ENCODE peak calls at places on chromosomes 5 and 9, in ten cellular contexts. One of them, this sample, is unnamed.

GRCh38 chr5:134240421-134240962 is 14.6 kb upstream of the PPP2CA start:
- DNase-seq in fibroblast of pulmonary artery: peak
- DNase-seq in IMR-90: peak
- DNase-seq in progenitor cell of endocrine pancreas: no peak
- DNase-seq in thoracic aorta: no peak
- DNase-seq in AG10803: peak
- DNase-seq in psoas muscle: no peak
- DNase-seq in PC-3: peak
- DNase-seq in cardiac fibroblast: peak
- DNase-seq in fibroblast of lung: peak
- DNase-seq in this sample: no peak

GRCh38 chr9:131707677-131708612 is 31.9 kb downstream of the RAPGEF1 start:
- DNase-seq in fibroblast of pulmonary artery: peak
- DNase-seq in IMR-90: peak
- DNase-seq in progenitor cell of endocrine pancreas: no peak
- DNase-seq in thoracic aorta: peak
- DNase-seq in AG10803: peak
- DNase-seq in psoas muscle: peak
- DNase-seq in PC-3: peak
- DNase-seq in cardiac fibroblast: peak
- DNase-seq in fibroblast of lung: peak
- DNase-seq in this sample: no peak

GRCh38 chr5:6632931-6633468 is at the start of the genes NSUN2 and SRD5A1:
- DNase-seq in fibroblast of pulmonary artery: peak
- DNase-seq in IMR-90: peak
- DNase-seq in progenitor cell of endocrine pancreas: peak
- DNase-seq in thoracic aorta: peak
- DNase-seq in AG10803: peak
- DNase-seq in psoas muscle: peak
- DNase-seq in PC-3: peak
- DNase-seq in cardiac fibroblast: peak
- DNase-seq in fibroblast of lung: peak
- DNase-seq in this sample: peak

GRCh38 chr5:177094224-177095087 is 7.7 kb downstream of the FGFR4 start:
- DNase-seq in fibroblast of pulmonary artery: peak
- DNase-seq in IMR-90: peak
- DNase-seq in progenitor cell of endocrine pancreas: no peak
- DNase-seq in thoracic aorta: no peak
- DNase-seq in AG10803: peak
- DNase-seq in psoas muscle: peak
- DNase-seq in PC-3: no peak
- DNase-seq in cardiac fibroblast: peak
- DNase-seq in fibroblast of lung: no peak
- DNase-seq in this sample: no peak

GRCh38 chr9:126702501-126703329 is 89.0 kb downstream of the LMX1B start:
- DNase-seq in fibroblast of pulmonary artery: no peak
- DNase-seq in IMR-90: no peak
- DNase-seq in progenitor cell of endocrine pancreas: peak
- DNase-seq in thoracic aorta: no peak
- DNase-seq in AG10803: no peak
- DNase-seq in psoas muscle: no peak
- DNase-seq in PC-3: no peak
- DNase-seq in cardiac fibroblast: no peak
- DNase-seq in fibroblast of lung: no peak
- DNase-seq in this sample: peak

GRCh38 chr5:77658662-77659061 is 20.1 kb upstream of the OTP start:
- DNase-seq in fibroblast of pulmonary artery: no peak
- DNase-seq in IMR-90: no peak
- DNase-seq in progenitor cell of endocrine pancreas: no peak
- DNase-seq in thoracic aorta: no peak
- DNase-seq in AG10803: no peak
- DNase-seq in psoas muscle: no peak
- DNase-seq in PC-3: no peak
- DNase-seq in cardiac fibroblast: no peak
- DNase-seq in fibroblast of lung: no peak
- DNase-seq in this sample: no peak

GRCh38 chr9:103889989-103890388 is 204.1 kb upstream of the SMC2 start:
- DNase-seq in fibroblast of pulmonary artery: no peak
- DNase-seq in IMR-90: no peak
- DNase-seq in progenitor cell of endocrine pancreas: no peak
- DNase-seq in thoracic aorta: no peak
- DNase-seq in AG10803: no peak
- DNase-seq in psoas muscle: no peak
- DNase-seq in PC-3: no peak
- DNase-seq in cardiac fibroblast: no peak
- DNase-seq in fibroblast of lung: no peak
- DNase-seq in this sample: no peak

GRCh38 chr5:10009802-10010201 is 239.9 kb downstream of the ATPSCKMT start:
- DNase-seq in fibroblast of pulmonary artery: no peak
- DNase-seq in IMR-90: peak
- DNase-seq in progenitor cell of endocrine pancreas: no peak
- DNase-seq in thoracic aorta: no peak
- DNase-seq in AG10803: no peak
- DNase-seq in psoas muscle: no peak
- DNase-seq in PC-3: peak
- DNase-seq in cardiac fibroblast: peak
- DNase-seq in fibroblast of lung: peak
- DNase-seq in this sample: no peak

GRCh38 chr9:130385257-130385656 is 59.5 kb upstream of the ASS1 start:
- DNase-seq in fibroblast of pulmonary artery: no peak
- DNase-seq in IMR-90: no peak
- DNase-seq in progenitor cell of endocrine pancreas: no peak
- DNase-seq in thoracic aorta: no peak
- DNase-seq in AG10803: no peak
- DNase-seq in psoas muscle: no peak
- DNase-seq in PC-3: no peak
- DNase-seq in cardiac fibroblast: no peak
- DNase-seq in fibroblast of lung: no peak
- DNase-seq in this sample: no peak

GRCh38 chr5:56814361-56814962 is 887 bp upstream of the MAP3K1 start:
- DNase-seq in fibroblast of pulmonary artery: no peak
- DNase-seq in IMR-90: no peak
- DNase-seq in progenitor cell of endocrine pancreas: no peak
- DNase-seq in thoracic aorta: no peak
- DNase-seq in AG10803: no peak
- DNase-seq in psoas muscle: peak
- DNase-seq in PC-3: peak
- DNase-seq in cardiac fibroblast: peak
- DNase-seq in fibroblast of lung: no peak
- DNase-seq in this sample: no peak

GRCh38 chr9:112348993-112349333 is 15.5 kb upstream of the PTBP3 start:
- DNase-seq in fibroblast of pulmonary artery: no peak
- DNase-seq in IMR-90: no peak
- DNase-seq in progenitor cell of endocrine pancreas: no peak
- DNase-seq in thoracic aorta: no peak
- DNase-seq in AG10803: no peak
- DNase-seq in psoas muscle: no peak
- DNase-seq in PC-3: no peak
- DNase-seq in cardiac fibroblast: no peak
- DNase-seq in fibroblast of lung: no peak
- DNase-seq in this sample: no peak

GRCh38 chr9:131019387-131020239 is 10.6 kb downstream of the LAMC3 start:
- DNase-seq in fibroblast of pulmonary artery: no peak
- DNase-seq in IMR-90: no peak
- DNase-seq in progenitor cell of endocrine pancreas: no peak
- DNase-seq in thoracic aorta: no peak
- DNase-seq in AG10803: peak
- DNase-seq in psoas muscle: no peak
- DNase-seq in PC-3: no peak
- DNase-seq in cardiac fibroblast: peak
- DNase-seq in fibroblast of lung: no peak
- DNase-seq in this sample: no peak

GRCh38 chr9:134689320-134690181 is 47.9 kb downstream of the COL5A1 start:
- DNase-seq in fibroblast of pulmonary artery: peak
- DNase-seq in IMR-90: peak
- DNase-seq in progenitor cell of endocrine pancreas: peak
- DNase-seq in thoracic aorta: peak
- DNase-seq in AG10803: peak
- DNase-seq in psoas muscle: peak
- DNase-seq in PC-3: peak
- DNase-seq in cardiac fibroblast: peak
- DNase-seq in fibroblast of lung: peak
- DNase-seq in this sample: peak

GRCh38 chr5:473344-474192 is 30.6 kb downstream of the EXOC3 start:
- DNase-seq in fibroblast of pulmonary artery: peak
- DNase-seq in IMR-90: peak
- DNase-seq in progenitor cell of endocrine pancreas: no peak
- DNase-seq in thoracic aorta: no peak
- DNase-seq in AG10803: peak
- DNase-seq in psoas muscle: peak
- DNase-seq in PC-3: peak
- DNase-seq in cardiac fibroblast: peak
- DNase-seq in fibroblast of lung: peak
- DNase-seq in this sample: no peak

GRCh38 chr9:85040141-85040540 is 370.6 kb downstream of the NTRK2 start:
- DNase-seq in fibroblast of pulmonary artery: no peak
- DNase-seq in IMR-90: no peak
- DNase-seq in progenitor cell of endocrine pancreas: no peak
- DNase-seq in thoracic aorta: no peak
- DNase-seq in AG10803: no peak
- DNase-seq in psoas muscle: no peak
- DNase-seq in PC-3: no peak
- DNase-seq in cardiac fibroblast: no peak
- DNase-seq in fibroblast of lung: no peak
- DNase-seq in this sample: no peak

GRCh38 chr9:131274674-131275331 is 1.5 kb downstream of the FAM78A start:
- DNase-seq in fibroblast of pulmonary artery: no peak
- DNase-seq in IMR-90: no peak
- DNase-seq in progenitor cell of endocrine pancreas: no peak
- DNase-seq in thoracic aorta: no peak
- DNase-seq in AG10803: no peak
- DNase-seq in psoas muscle: peak
- DNase-seq in PC-3: no peak
- DNase-seq in cardiac fibroblast: peak
- DNase-seq in fibroblast of lung: no peak
- DNase-seq in this sample: no peak

GRCh38 chr9:100432736-100433135 is 5.8 kb downstream of the MSANTD3 start:
- DNase-seq in fibroblast of pulmonary artery: no peak
- DNase-seq in IMR-90: no peak
- DNase-seq in progenitor cell of endocrine pancreas: no peak
- DNase-seq in thoracic aorta: no peak
- DNase-seq in AG10803: no peak
- DNase-seq in psoas muscle: no peak
- DNase-seq in PC-3: no peak
- DNase-seq in cardiac fibroblast: no peak
- DNase-seq in fibroblast of lung: no peak
- DNase-seq in this sample: no peak

GRCh38 chr9:82332018-82332773 is 343.6 kb downstream of the SPATA31D1 start:
- DNase-seq in fibroblast of pulmonary artery: peak
- DNase-seq in IMR-90: peak
- DNase-seq in progenitor cell of endocrine pancreas: no peak
- DNase-seq in thoracic aorta: no peak
- DNase-seq in AG10803: peak
- DNase-seq in psoas muscle: no peak
- DNase-seq in PC-3: peak
- DNase-seq in cardiac fibroblast: peak
- DNase-seq in fibroblast of lung: peak
- DNase-seq in this sample: no peak

GRCh38 chr5:80181618-80182211 is 74.1 kb downstream of the SERINC5 start:
- DNase-seq in fibroblast of pulmonary artery: no peak
- DNase-seq in IMR-90: no peak
- DNase-seq in progenitor cell of endocrine pancreas: no peak
- DNase-seq in thoracic aorta: no peak
- DNase-seq in AG10803: peak
- DNase-seq in psoas muscle: no peak
- DNase-seq in PC-3: peak
- DNase-seq in cardiac fibroblast: no peak
- DNase-seq in fibroblast of lung: peak
- DNase-seq in this sample: no peak

GRCh38 chr5:172490739-172491461 is 36.6 kb upstream of the SH3PXD2B start:
- DNase-seq in fibroblast of pulmonary artery: no peak
- DNase-seq in IMR-90: no peak
- DNase-seq in progenitor cell of endocrine pancreas: no peak
- DNase-seq in thoracic aorta: no peak
- DNase-seq in AG10803: no peak
- DNase-seq in psoas muscle: no peak
- DNase-seq in PC-3: no peak
- DNase-seq in cardiac fibroblast: no peak
- DNase-seq in fibroblast of lung: no peak
- DNase-seq in this sample: no peak

GRCh38 chr9:4370501-4370900 is 70.6 kb upstream of the GLIS3 start:
- DNase-seq in fibroblast of pulmonary artery: no peak
- DNase-seq in IMR-90: no peak
- DNase-seq in progenitor cell of endocrine pancreas: no peak
- DNase-seq in thoracic aorta: no peak
- DNase-seq in AG10803: no peak
- DNase-seq in psoas muscle: no peak
- DNase-seq in PC-3: no peak
- DNase-seq in cardiac fibroblast: no peak
- DNase-seq in fibroblast of lung: no peak
- DNase-seq in this sample: no peak

GRCh38 chr9:77841739-77842386 is 189.7 kb downstream of the GNAQ start:
- DNase-seq in fibroblast of pulmonary artery: no peak
- DNase-seq in IMR-90: no peak
- DNase-seq in progenitor cell of endocrine pancreas: no peak
- DNase-seq in thoracic aorta: no peak
- DNase-seq in AG10803: peak
- DNase-seq in psoas muscle: no peak
- DNase-seq in PC-3: peak
- DNase-seq in cardiac fibroblast: peak
- DNase-seq in fibroblast of lung: no peak
- DNase-seq in this sample: no peak
- TF ChIP-seq CTCF in fibroblast of pulmonary artery: peak
- TF ChIP-seq CTCF in IMR-90: peak
- TF ChIP-seq CTCF in progenitor cell of endocrine pancreas: no peak
- TF ChIP-seq CTCF in thoracic aorta: peak
- TF ChIP-seq CTCF in AG10803: peak
- TF ChIP-seq CTCF in psoas muscle: peak
- TF ChIP-seq CTCF in PC-3: peak
- TF ChIP-seq CTCF in cardiac fibroblast: peak
- TF ChIP-seq CTCF in fibroblast of lung: peak
- TF ChIP-seq CTCF in this sample: no peak

GRCh38 chr5:108046955-108047670 is 334.8 kb downstream of the FBXL17 start:
- DNase-seq in fibroblast of pulmonary artery: no peak
- DNase-seq in IMR-90: no peak
- DNase-seq in progenitor cell of endocrine pancreas: no peak
- DNase-seq in thoracic aorta: no peak
- DNase-seq in AG10803: no peak
- DNase-seq in psoas muscle: no peak
- DNase-seq in PC-3: no peak
- DNase-seq in cardiac fibroblast: no peak
- DNase-seq in fibroblast of lung: no peak
- DNase-seq in this sample: no peak
- TF ChIP-seq CTCF in fibroblast of pulmonary artery: no peak
- TF ChIP-seq CTCF in IMR-90: no peak
- TF ChIP-seq CTCF in progenitor cell of endocrine pancreas: no peak
- TF ChIP-seq CTCF in thoracic aorta: no peak
- TF ChIP-seq CTCF in AG10803: no peak
- TF ChIP-seq CTCF in psoas muscle: no peak
- TF ChIP-seq CTCF in PC-3: no peak
- TF ChIP-seq CTCF in cardiac fibroblast: no peak
- TF ChIP-seq CTCF in fibroblast of lung: no peak
- TF ChIP-seq CTCF in this sample: no peak

GRCh38 chr9:136944094-136944518 is 432 bp downstream of the FBXW5 start:
- DNase-seq in fibroblast of pulmonary artery: peak
- DNase-seq in IMR-90: peak
- DNase-seq in progenitor cell of endocrine pancreas: peak
- DNase-seq in thoracic aorta: no peak
- DNase-seq in AG10803: peak
- DNase-seq in psoas muscle: no peak
- DNase-seq in PC-3: peak
- DNase-seq in cardiac fibroblast: peak
- DNase-seq in fibroblast of lung: peak
- DNase-seq in this sample: no peak
- TF ChIP-seq CTCF in fibroblast of pulmonary artery: no peak
- TF ChIP-seq CTCF in IMR-90: peak
- TF ChIP-seq CTCF in progenitor cell of endocrine pancreas: no peak
- TF ChIP-seq CTCF in thoracic aorta: no peak
- TF ChIP-seq CTCF in AG10803: no peak
- TF ChIP-seq CTCF in psoas muscle: no peak
- TF ChIP-seq CTCF in PC-3: no peak
- TF ChIP-seq CTCF in cardiac fibroblast: no peak
- TF ChIP-seq CTCF in fibroblast of lung: no peak
- TF ChIP-seq CTCF in this sample: no peak

GRCh38 chr9:107883496-107884120 is 394.0 kb upstream of the KLF4 start:
- DNase-seq in fibroblast of pulmonary artery: no peak
- DNase-seq in IMR-90: no peak
- DNase-seq in progenitor cell of endocrine pancreas: no peak
- DNase-seq in thoracic aorta: no peak
- DNase-seq in AG10803: no peak
- DNase-seq in psoas muscle: no peak
- DNase-seq in PC-3: no peak
- DNase-seq in cardiac fibroblast: no peak
- DNase-seq in fibroblast of lung: no peak
- DNase-seq in this sample: no peak
- TF ChIP-seq CTCF in fibroblast of pulmonary artery: no peak
- TF ChIP-seq CTCF in IMR-90: no peak
- TF ChIP-seq CTCF in progenitor cell of endocrine pancreas: no peak
- TF ChIP-seq CTCF in thoracic aorta: no peak
- TF ChIP-seq CTCF in AG10803: no peak
- TF ChIP-seq CTCF in psoas muscle: no peak
- TF ChIP-seq CTCF in PC-3: no peak
- TF ChIP-seq CTCF in cardiac fibroblast: no peak
- TF ChIP-seq CTCF in fibroblast of lung: no peak
- TF ChIP-seq CTCF in this sample: no peak